ENCODE peak calls at places on chromosomes 1 and 21, in eight cellular contexts. T is fibroblast of mammary gland, L is psoas muscle, I is body of pancreas, V is fibroblast of lung, O is breast epithelium, X is GM12865, N is GM12878. Z is an unnamed sample.

GRCh38 chr1:66729130-66729922 is 22.9 kb upstream of the DYNLT5 start:
- DNase-seq in T (no peak), L (no peak), I (no peak), V (no peak), O (no peak), X (peak; percentile 54), N (no peak), Z (no peak)

GRCh38 chr1:206812456-206812855 is 40.2 kb upstream of the IL10 start:
- DNase-seq in T (no peak), L (no peak), I (no peak), V (peak; percentile 27), O (no peak), X (no peak), N (no peak), Z (no peak)

GRCh38 chr1:65079941-65080340 is 68.1 kb upstream of the AK4 start:
- DNase-seq in T (peak; percentile 84), L (no peak), I (no peak), V (peak; percentile 31), O (no peak), X (no peak), N (no peak), Z (peak; percentile 57)

GRCh38 chr1:5410652-5411051 is 581.6 kb downstream of the NPHP4 start:
- DNase-seq in T (no peak), L (no peak), I (no peak), V (no peak), O (no peak), X (no peak), N (no peak), Z (no peak)

GRCh38 chr1:100896481-100896982 is 642 bp downstream of the SLC30A7 start:
- DNase-seq in T (peak; percentile 60), L (no peak), I (peak; percentile 34), V (peak; percentile 75), O (no peak), X (peak; percentile 88), N (peak; percentile 57), Z (peak; percentile 50)

GRCh38 chr1:214997685-214998084 is 84.9 kb upstream of the KCNK2 start:
- DNase-seq in T (no peak), L (no peak), I (no peak), V (no peak), O (no peak), X (no peak), N (no peak), Z (no peak)

GRCh38 chr1:109570414-109570813 is 22.0 kb downstream of the GNAI3 start:
- DNase-seq in T (peak; percentile 2), L (no peak), I (peak; percentile 12), V (peak; percentile 69), O (no peak), X (no peak), N (no peak), Z (no peak)

GRCh38 chr1:183807549-183808168 is 2.7 kb downstream of the RGL1 start:
- DNase-seq in T (peak; percentile 89), L (no peak), I (peak; percentile 32), V (peak; percentile 87), O (no peak), X (peak; percentile 83), N (peak; percentile 69), Z (peak; percentile 81)

GRCh38 chr1:244302889-244303609 is 148.7 kb downstream of the ADSS2 start:
- DNase-seq in T (peak; percentile 54), L (no peak), I (no peak), V (peak; percentile 65), O (no peak), X (no peak), N (no peak), Z (peak; percentile 47)

GRCh38 chr1:240404286-240404685 is 207.7 kb downstream of the GREM2 start:
- DNase-seq in T (no peak), L (no peak), I (no peak), V (no peak), O (no peak), X (no peak), N (no peak), Z (no peak)

GRCh38 chr1:216600730-216601426 is 122.4 kb downstream of the ESRRG start:
- DNase-seq in T (peak; percentile 72), L (peak; percentile 87), I (peak; percentile 82), V (peak; percentile 78), O (peak; percentile 71), X (peak; percentile 49), N (no peak), Z (peak; percentile 91)

GRCh38 chr21:30257773-30258172 is 25.0 kb downstream of the KRTAP24-1 start:
- DNase-seq in T (peak; percentile 73), L (no peak), I (no peak), V (no peak), O (no peak), X (peak; percentile 16), N (no peak), Z (peak; percentile 60)

GRCh38 chr1:18794561-18794960 is 64.9 kb downstream of the TAS1R2 start:
- DNase-seq in T (no peak), L (no peak), I (no peak), V (no peak), O (no peak), X (peak; percentile 5), N (no peak), Z (no peak)
- TF ChIP-seq CTCF in T (no peak), L (no peak), I (no peak), V (no peak), O (no peak), X (no peak), N (no peak), Z (no peak)

DNA sequence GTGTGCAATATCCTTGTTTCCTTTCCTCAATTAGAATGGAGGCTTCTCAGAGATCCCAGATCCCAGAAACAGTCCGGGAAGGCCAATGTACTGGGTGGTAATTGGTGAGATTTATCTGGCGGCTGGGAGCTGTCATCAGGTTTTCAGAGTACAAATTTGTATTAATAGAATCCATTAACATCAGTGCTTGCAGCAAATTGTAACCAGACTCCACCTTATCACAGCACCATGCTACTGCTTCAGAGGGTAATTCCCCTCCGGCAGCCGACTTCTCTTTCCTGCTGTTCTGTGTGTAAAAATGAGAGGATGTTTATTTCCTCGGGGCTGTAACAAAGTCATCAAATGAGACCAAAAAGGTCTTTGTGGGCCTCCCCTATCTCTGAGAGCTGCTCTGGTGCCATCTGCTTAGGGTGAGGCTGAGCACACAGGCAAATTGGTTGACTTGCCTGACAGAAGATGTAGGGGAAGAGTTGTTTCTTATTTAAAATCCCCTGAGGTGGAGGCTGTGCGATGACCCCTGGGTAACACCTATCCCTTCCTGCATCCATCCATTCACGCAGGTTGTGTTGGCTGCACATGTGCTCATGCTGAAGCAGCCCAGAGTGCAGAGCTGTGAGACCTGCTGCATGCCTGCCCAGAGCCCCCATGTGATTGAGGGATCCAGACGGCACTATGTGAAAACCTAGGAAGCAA is 19.2 kb downstream of the NFASC start:
- DNase-seq in T (peak; percentile 2), L (no peak), I (peak; percentile 20), V (peak; percentile 31), O (no peak), X (no peak), N (no peak), Z (peak; percentile 10)
- H3K4me3 ChIP-seq in T (no peak overlapping the region), L (no peak overlapping the region), I (no peak overlapping the region), V (no peak overlapping the region), O (no peak overlapping the region), X (no peak overlapping the region), N (no peak overlapping the region), Z (no peak overlapping the region)

GRCh38 chr1:29912413-29912812 is 676.1 kb downstream of the PTPRU start:
- DNase-seq in T (peak; percentile 32), L (no peak), I (no peak), V (peak; percentile 33), O (no peak), X (peak; percentile 15), N (no peak), Z (peak; percentile 25)
- TF ChIP-seq CTCF in T (peak; percentile 29), L (no peak), I (no peak), V (peak; percentile 23), O (no peak), X (peak; percentile 28), N (peak; percentile 24), Z (peak; percentile 48)

GRCh38 chr1:197063212-197063611 is 3.8 kb downstream of the F13B start:
- DNase-seq in T (no peak), L (no peak), I (no peak), V (no peak), O (no peak), X (no peak), N (no peak), Z (no peak)

GRCh38 chr1:197067457-197067818 is 378 bp upstream of the F13B start:
- DNase-seq in T (no peak), L (no peak), I (no peak), V (no peak), O (no peak), X (no peak), N (no peak), Z (no peak)

GRCh38 chr1:197066719-197067456 is at the start of gene F13B:
- DNase-seq in T (peak; percentile 26), L (no peak), I (no peak), V (no peak), O (no peak), X (no peak), N (no peak), Z (peak; percentile 5)

GRCh38 chr1:197066277-197066676 is 783 bp downstream of the F13B start:
- DNase-seq in T (no peak), L (no peak), I (no peak), V (no peak), O (no peak), X (no peak), N (no peak), Z (no peak)

DNA sequence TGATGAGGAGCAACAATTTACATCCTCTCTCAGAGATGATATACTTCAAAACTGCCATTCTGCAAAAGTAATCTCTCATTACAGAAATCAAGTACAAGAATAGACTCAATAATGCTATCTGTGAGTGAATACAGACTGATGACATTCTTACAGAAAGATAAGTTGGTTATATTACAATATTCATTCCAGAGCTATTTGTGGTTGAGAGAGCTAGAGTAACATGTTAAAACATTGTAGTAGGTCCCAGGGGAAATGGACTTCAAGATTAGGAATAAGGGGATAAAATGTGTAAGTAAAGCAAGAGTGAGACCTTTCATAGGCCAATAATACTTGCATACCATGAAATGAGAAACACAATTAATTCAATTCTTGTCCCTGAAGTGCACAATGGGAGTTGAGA is 1.5 kb downstream of the F13B start:
- DNase-seq in T (peak; percentile 33), L (no peak), I (no peak), V (peak; percentile 64), O (no peak), X (no peak), N (no peak), Z (no peak)
- H3K4me3 ChIP-seq in T (no peak overlapping the region), L (no peak overlapping the region), I (no peak overlapping the region), V (no peak overlapping the region), O (no peak overlapping the region), X (no peak overlapping the region), N (no peak overlapping the region), Z (no peak overlapping the region)

DNA sequence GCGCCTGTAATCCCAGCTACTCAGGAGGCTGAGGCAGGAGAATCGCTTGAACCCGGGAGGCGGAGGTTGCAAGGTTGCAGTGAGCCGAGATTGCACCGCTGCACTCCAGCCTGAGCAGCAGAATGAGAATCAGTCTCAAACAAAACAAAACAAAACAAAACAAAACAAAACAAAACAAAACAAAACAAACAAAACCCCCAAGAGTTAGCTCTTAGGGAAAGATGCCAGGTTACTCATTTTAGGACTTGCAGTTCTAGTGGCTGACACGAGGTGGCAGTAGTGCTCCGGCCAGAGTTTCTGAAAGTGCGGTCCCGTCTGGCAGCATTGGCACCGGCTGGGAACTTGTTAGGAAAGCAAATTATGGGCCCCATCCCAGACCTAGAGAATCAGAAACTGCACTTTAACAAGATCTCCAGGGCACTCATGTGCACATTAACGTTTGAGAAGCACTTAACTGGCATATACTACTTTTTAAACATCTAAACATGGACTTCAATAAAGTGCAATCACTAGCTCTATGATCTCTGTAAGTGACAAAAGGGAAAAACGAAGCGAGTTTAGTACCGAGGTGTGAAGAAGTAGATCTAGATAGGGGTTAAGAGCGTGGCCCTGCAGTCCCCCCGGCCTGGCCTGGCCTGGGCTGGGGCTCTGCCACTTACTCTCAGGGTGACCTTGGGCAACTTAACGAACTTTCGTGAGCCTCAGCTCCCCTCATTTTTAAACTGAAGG is 41.9 kb upstream of the TNFRSF1B start:
- DNase-seq in T (peak; percentile 72), L (peak; percentile 88), I (peak; percentile 78), V (peak; percentile 35), O (peak; percentile 75), X (peak; percentile 75), N (no peak), Z (peak; percentile 42)
- TF ChIP-seq CTCF in T (peak; percentile 99), L (peak; percentile 97), I (peak; percentile 93), V (peak; percentile 96), O (peak; percentile 99), X (peak; percentile 90), N (peak; percentile 89), Z (peak; percentile 84)